ENCODE peak calls at places on chromosomes 16 and 17, in nine cellular contexts. One of them, this sample, is unnamed.

GRCh38 chr16:11977206-11978041 is 890 bp downstream of the SNX29 start:
- DNase-seq in pulmonary artery endothelial cell: no peak
- DNase-seq in cardiac muscle cell: peak
- DNase-seq in NCI-H774: no peak
- DNase-seq in neural progenitor cell: peak
- DNase-seq in endothelial cell of umbilical vein: peak
- DNase-seq in GM19239: no peak
- DNase-seq in DMS153: no peak
- DNase-seq in A172: peak
- DNase-seq in this sample: no peak

GRCh38 chr17:9220466-9221230 is 199.3 kb downstream of the NTN1 start:
- DNase-seq in pulmonary artery endothelial cell: no peak
- DNase-seq in neural progenitor cell: peak
- DNase-seq in NCI-H774: no peak
- DNase-seq in DMS153: no peak
- DNase-seq in GM19239: no peak
- DNase-seq in A172: no peak
- DNase-seq in endothelial cell of umbilical vein: no peak
- DNase-seq in cardiac muscle cell: no peak
- DNase-seq in this sample: no peak

GRCh38 chr17:76567634-76568432 is 17.8 kb downstream of the ST6GALNAC2 start:
- DNase-seq in neural progenitor cell: no peak
- DNase-seq in A172: peak
- DNase-seq in endothelial cell of umbilical vein: no peak
- DNase-seq in cardiac muscle cell: no peak
- DNase-seq in GM19239: no peak
- DNase-seq in pulmonary artery endothelial cell: no peak
- DNase-seq in DMS153: no peak
- DNase-seq in NCI-H774: no peak
- DNase-seq in this sample: no peak

GRCh38 chr16:50308237-50308965 is 42.0 kb downstream of the ADCY7 start:
- DNase-seq in endothelial cell of umbilical vein: no peak
- DNase-seq in pulmonary artery endothelial cell: no peak
- DNase-seq in GM19239: no peak
- DNase-seq in DMS153: no peak
- DNase-seq in NCI-H774: no peak
- DNase-seq in neural progenitor cell: no peak
- DNase-seq in A172: no peak
- DNase-seq in cardiac muscle cell: no peak
- DNase-seq in this sample: peak

GRCh38 chr16:82639666-82640336 is 13.0 kb downstream of the CDH13 start:
- DNase-seq in NCI-H774: peak
- DNase-seq in pulmonary artery endothelial cell: no peak
- DNase-seq in A172: peak
- DNase-seq in cardiac muscle cell: peak
- DNase-seq in endothelial cell of umbilical vein: peak
- DNase-seq in DMS153: peak
- DNase-seq in GM19239: peak
- DNase-seq in neural progenitor cell: peak
- DNase-seq in this sample: no peak

GRCh38 chr16:19876501-19877059 is 8.1 kb downstream of the GPRC5B start:
- DNase-seq in DMS153: no peak
- DNase-seq in cardiac muscle cell: no peak
- DNase-seq in NCI-H774: no peak
- DNase-seq in endothelial cell of umbilical vein: no peak
- DNase-seq in neural progenitor cell: no peak
- DNase-seq in pulmonary artery endothelial cell: no peak
- DNase-seq in GM19239: no peak
- DNase-seq in A172: no peak
- DNase-seq in this sample: no peak

GRCh38 chr16:84806256-84806889 is 13.4 kb upstream of the CRISPLD2 start:
- DNase-seq in A172: peak
- DNase-seq in pulmonary artery endothelial cell: peak
- DNase-seq in endothelial cell of umbilical vein: peak
- DNase-seq in neural progenitor cell: no peak
- DNase-seq in NCI-H774: no peak
- DNase-seq in GM19239: no peak
- DNase-seq in DMS153: peak
- DNase-seq in cardiac muscle cell: peak
- DNase-seq in this sample: peak

GRCh38 chr16:79484237-79484636 is 116.3 kb downstream of the MAF start:
- DNase-seq in pulmonary artery endothelial cell: no peak
- DNase-seq in A172: no peak
- DNase-seq in neural progenitor cell: no peak
- DNase-seq in NCI-H774: no peak
- DNase-seq in endothelial cell of umbilical vein: no peak
- DNase-seq in GM19239: no peak
- DNase-seq in cardiac muscle cell: no peak
- DNase-seq in DMS153: no peak
- DNase-seq in this sample: no peak

GRCh38 chr16:11543676-11544393 is 42.9 kb downstream of the LITAF start:
- DNase-seq in NCI-H774: no peak
- DNase-seq in GM19239: no peak
- DNase-seq in DMS153: no peak
- DNase-seq in endothelial cell of umbilical vein: no peak
- DNase-seq in pulmonary artery endothelial cell: no peak
- DNase-seq in cardiac muscle cell: no peak
- DNase-seq in A172: no peak
- DNase-seq in neural progenitor cell: peak
- DNase-seq in this sample: no peak

GRCh38 chr17:4679652-4680051 is 24.3 kb downstream of the PELP1 start:
- DNase-seq in neural progenitor cell: no peak
- DNase-seq in endothelial cell of umbilical vein: peak
- DNase-seq in A172: peak
- DNase-seq in GM19239: no peak
- DNase-seq in DMS153: no peak
- DNase-seq in pulmonary artery endothelial cell: no peak
- DNase-seq in cardiac muscle cell: peak
- DNase-seq in NCI-H774: no peak
- DNase-seq in this sample: no peak

GRCh38 chr17:15892679-15893332 is 52.1 kb upstream of the ADORA2B start:
- DNase-seq in NCI-H774: no peak
- DNase-seq in endothelial cell of umbilical vein: no peak
- DNase-seq in cardiac muscle cell: peak
- DNase-seq in GM19239: no peak
- DNase-seq in DMS153: no peak
- DNase-seq in pulmonary artery endothelial cell: no peak
- DNase-seq in neural progenitor cell: no peak
- DNase-seq in A172: no peak
- DNase-seq in this sample: no peak

GRCh38 chr16:50185005-50185505 is 31.9 kb downstream of the TENT4B start:
- DNase-seq in A172: peak
- DNase-seq in endothelial cell of umbilical vein: peak
- DNase-seq in cardiac muscle cell: peak
- DNase-seq in neural progenitor cell: no peak
- DNase-seq in GM19239: no peak
- DNase-seq in pulmonary artery endothelial cell: no peak
- DNase-seq in NCI-H774: no peak
- DNase-seq in DMS153: no peak
- DNase-seq in this sample: no peak

GRCh38 chr17:45248132-45248936 is 13.6 kb downstream of the SPATA32 start:
- DNase-seq in endothelial cell of umbilical vein: no peak
- DNase-seq in DMS153: no peak
- DNase-seq in A172: no peak
- DNase-seq in cardiac muscle cell: no peak
- DNase-seq in pulmonary artery endothelial cell: no peak
- DNase-seq in GM19239: peak
- DNase-seq in NCI-H774: peak
- DNase-seq in neural progenitor cell: peak
- DNase-seq in this sample: no peak

GRCh38 chr16:29808219-29808900 is 2.0 kb downstream of the MAZ start:
- DNase-seq in A172: no peak
- DNase-seq in endothelial cell of umbilical vein: no peak
- DNase-seq in neural progenitor cell: no peak
- DNase-seq in DMS153: no peak
- DNase-seq in NCI-H774: no peak
- DNase-seq in GM19239: no peak
- DNase-seq in pulmonary artery endothelial cell: no peak
- DNase-seq in cardiac muscle cell: no peak
- DNase-seq in this sample: no peak

GRCh38 chr16:88681084-88681680 is 5.1 kb downstream of the SNAI3 start:
- DNase-seq in A172: no peak
- DNase-seq in neural progenitor cell: peak
- DNase-seq in GM19239: peak
- DNase-seq in pulmonary artery endothelial cell: no peak
- DNase-seq in DMS153: no peak
- DNase-seq in endothelial cell of umbilical vein: no peak
- DNase-seq in NCI-H774: no peak
- DNase-seq in cardiac muscle cell: no peak
- DNase-seq in this sample: no peak

GRCh38 chr17:17760872-17761550 is 75.8 kb downstream of the SREBF1 start:
- DNase-seq in cardiac muscle cell: no peak
- DNase-seq in pulmonary artery endothelial cell: no peak
- DNase-seq in A172: no peak
- DNase-seq in DMS153: no peak
- DNase-seq in neural progenitor cell: no peak
- DNase-seq in NCI-H774: no peak
- DNase-seq in endothelial cell of umbilical vein: no peak
- DNase-seq in GM19239: no peak
- DNase-seq in this sample: no peak

GRCh38 chr17:42819939-42820535 is 4.0 kb downstream of the BECN1 start:
- DNase-seq in NCI-H774: peak
- DNase-seq in DMS153: peak
- DNase-seq in cardiac muscle cell: peak
- DNase-seq in pulmonary artery endothelial cell: peak
- DNase-seq in A172: peak
- DNase-seq in GM19239: peak
- DNase-seq in neural progenitor cell: peak
- DNase-seq in endothelial cell of umbilical vein: peak
- DNase-seq in this sample: no peak

GRCh38 chr16:54928421-54929089 is 2.1 kb upstream of the IRX5 start:
- DNase-seq in GM19239: no peak
- DNase-seq in neural progenitor cell: peak
- DNase-seq in endothelial cell of umbilical vein: peak
- DNase-seq in A172: peak
- DNase-seq in cardiac muscle cell: peak
- DNase-seq in NCI-H774: peak
- DNase-seq in DMS153: no peak
- DNase-seq in pulmonary artery endothelial cell: no peak
- DNase-seq in this sample: no peak

GRCh38 chr16:83215417-83216001 is 588.7 kb downstream of the CDH13 start:
- DNase-seq in GM19239: peak
- DNase-seq in NCI-H774: no peak
- DNase-seq in A172: peak
- DNase-seq in DMS153: no peak
- DNase-seq in cardiac muscle cell: peak
- DNase-seq in endothelial cell of umbilical vein: peak
- DNase-seq in pulmonary artery endothelial cell: no peak
- DNase-seq in neural progenitor cell: peak
- DNase-seq in this sample: no peak

GRCh38 chr17:77555741-77556291 is 402.7 kb upstream of the TNRC6C start:
- DNase-seq in DMS153: peak
- DNase-seq in pulmonary artery endothelial cell: no peak
- DNase-seq in endothelial cell of umbilical vein: no peak
- DNase-seq in A172: no peak
- DNase-seq in cardiac muscle cell: peak
- DNase-seq in neural progenitor cell: peak
- DNase-seq in GM19239: no peak
- DNase-seq in NCI-H774: peak
- DNase-seq in this sample: no peak

GRCh38 chr17:5042152-5043022 is 7.2 kb upstream of the SLC52A1 start:
- DNase-seq in pulmonary artery endothelial cell: no peak
- DNase-seq in cardiac muscle cell: no peak
- DNase-seq in NCI-H774: no peak
- DNase-seq in neural progenitor cell: no peak
- DNase-seq in GM19239: no peak
- DNase-seq in DMS153: no peak
- DNase-seq in endothelial cell of umbilical vein: no peak
- DNase-seq in A172: no peak
- DNase-seq in this sample: no peak

GRCh38 chr17:67818110-67819002 is 6.9 kb upstream of the BPTF start:
- DNase-seq in A172: no peak
- DNase-seq in GM19239: peak
- DNase-seq in pulmonary artery endothelial cell: no peak
- DNase-seq in DMS153: no peak
- DNase-seq in endothelial cell of umbilical vein: no peak
- DNase-seq in neural progenitor cell: no peak
- DNase-seq in NCI-H774: no peak
- DNase-seq in cardiac muscle cell: no peak
- DNase-seq in this sample: no peak

GRCh38 chr16:2898831-2899563 is 12.7 kb upstream of the FLYWCH1 start:
- DNase-seq in NCI-H774: no peak
- DNase-seq in DMS153: no peak
- DNase-seq in A172: no peak
- DNase-seq in endothelial cell of umbilical vein: no peak
- DNase-seq in pulmonary artery endothelial cell: no peak
- DNase-seq in GM19239: no peak
- DNase-seq in neural progenitor cell: peak
- DNase-seq in cardiac muscle cell: no peak
- DNase-seq in this sample: no peak

GRCh38 chr17:7626956-7627249 is 718 bp downstream of the SAT2 start:
- DNase-seq in GM19239: no peak
- DNase-seq in neural progenitor cell: no peak
- DNase-seq in endothelial cell of umbilical vein: no peak
- DNase-seq in DMS153: no peak
- DNase-seq in A172: no peak
- DNase-seq in pulmonary artery endothelial cell: no peak
- DNase-seq in NCI-H774: no peak
- DNase-seq in cardiac muscle cell: no peak
- DNase-seq in this sample: no peak

GRCh38 chr16:25606069-25606468 is 85.7 kb upstream of the HS3ST4 start:
- DNase-seq in pulmonary artery endothelial cell: no peak
- DNase-seq in cardiac muscle cell: no peak
- DNase-seq in GM19239: no peak
- DNase-seq in NCI-H774: no peak
- DNase-seq in neural progenitor cell: no peak
- DNase-seq in endothelial cell of umbilical vein: no peak
- DNase-seq in DMS153: no peak
- DNase-seq in A172: no peak
- DNase-seq in this sample: no peak

GRCh38 chr16:11439790-11440656 is 94.8 kb downstream of the RMI2 start:
- DNase-seq in DMS153: no peak
- DNase-seq in endothelial cell of umbilical vein: no peak
- DNase-seq in pulmonary artery endothelial cell: no peak
- DNase-seq in GM19239: no peak
- DNase-seq in NCI-H774: no peak
- DNase-seq in A172: no peak
- DNase-seq in cardiac muscle cell: no peak
- DNase-seq in neural progenitor cell: no peak
- DNase-seq in this sample: no peak

GRCh38 chr16:72561-73537 is at the start of gene RHBDF1:
- DNase-seq in NCI-H774: no peak
- DNase-seq in endothelial cell of umbilical vein: peak
- DNase-seq in pulmonary artery endothelial cell: no peak
- DNase-seq in neural progenitor cell: peak
- DNase-seq in DMS153: no peak
- DNase-seq in A172: peak
- DNase-seq in cardiac muscle cell: peak
- DNase-seq in GM19239: no peak
- DNase-seq in this sample: no peak

GRCh38 chr17:77363821-77364361 is 223.1 kb downstream of the SEC14L1 start:
- DNase-seq in GM19239: no peak
- DNase-seq in endothelial cell of umbilical vein: peak
- DNase-seq in cardiac muscle cell: peak
- DNase-seq in DMS153: no peak
- DNase-seq in neural progenitor cell: no peak
- DNase-seq in pulmonary artery endothelial cell: no peak
- DNase-seq in NCI-H774: no peak
- DNase-seq in A172: no peak
- DNase-seq in this sample: no peak

GRCh38 chr17:83200231-83200699 is 120.9 kb downstream of the METRNL start:
- DNase-seq in DMS153: no peak
- DNase-seq in neural progenitor cell: no peak
- DNase-seq in NCI-H774: no peak
- DNase-seq in GM19239: no peak
- DNase-seq in endothelial cell of umbilical vein: no peak
- DNase-seq in cardiac muscle cell: no peak
- DNase-seq in pulmonary artery endothelial cell: no peak
- DNase-seq in A172: no peak
- DNase-seq in this sample: no peak

GRCh38 chr16:50195276-50195675 is 42.2 kb downstream of the TENT4B start:
- DNase-seq in neural progenitor cell: no peak
- DNase-seq in A172: peak
- DNase-seq in pulmonary artery endothelial cell: no peak
- DNase-seq in GM19239: no peak
- DNase-seq in endothelial cell of umbilical vein: peak
- DNase-seq in DMS153: no peak
- DNase-seq in NCI-H774: no peak
- DNase-seq in cardiac muscle cell: peak
- DNase-seq in this sample: no peak

GRCh38 chr16:79007614-79008013 is 592.9 kb downstream of the MAF start:
- DNase-seq in cardiac muscle cell: no peak
- DNase-seq in DMS153: no peak
- DNase-seq in pulmonary artery endothelial cell: no peak
- DNase-seq in endothelial cell of umbilical vein: no peak
- DNase-seq in GM19239: no peak
- DNase-seq in NCI-H774: no peak
- DNase-seq in neural progenitor cell: no peak
- DNase-seq in A172: no peak
- DNase-seq in this sample: no peak